ENCODE peak calls at places on chromosome 20, in ten cellular contexts. T, P, V, F, L, I, D, O, W and K are unnamed samples.

GRCh38 chr20:10653593-10654288 is 20.1 kb downstream of the JAG1 start:
- DNase-seq in L (no peak), D (no peak), P (peak), I (no peak), O (peak), V (peak), F (no peak), W (no peak), T (no peak), K (peak)

GRCh38 chr20:58555078-58555765 is 40.0 kb upstream of the APCDD1L start:
- DNase-seq in T (no peak), L (no peak), V (no peak), F (no peak), I (no peak), P (peak), O (peak), W (peak), D (no peak), K (peak)

GRCh38 chr20:57291003-57291402 is 24.6 kb upstream of the BMP7 start:
- DNase-seq in W (no peak), P (no peak), I (no peak), F (no peak), V (no peak), D (no peak), T (no peak), O (no peak), L (no peak), K (no peak)

GRCh38 chr20:2914160-2914559 is 40.9 kb downstream of the PTPRA start:
- DNase-seq in L (no peak), W (no peak), T (no peak), F (no peak), I (no peak), O (no peak), D (no peak), P (no peak), V (no peak), K (no peak)

GRCh38 chr20:18650224-18650623 is 62.4 kb downstream of the DTD1 start:
- DNase-seq in W (no peak), I (no peak), T (no peak), D (no peak), V (no peak), L (no peak), O (no peak), F (no peak), P (no peak), K (no peak)

GRCh38 chr20:39878809-39879208 is 810.2 kb downstream of the MAFB start:
- DNase-seq in I (no peak), V (no peak), P (no peak), O (peak), W (no peak), T (no peak), L (no peak), D (no peak), F (no peak), K (no peak)

GRCh38 chr20:17654649-17655285 is 27.3 kb downstream of the RRBP1 start:
- DNase-seq in D (peak), O (peak), T (no peak), V (peak), W (no peak), L (no peak), F (no peak), P (peak), I (no peak), K (no peak)

GRCh38 chr20:13333036-13333435 is 112.0 kb downstream of the ISM1 start:
- DNase-seq in L (no peak), D (no peak), O (no peak), F (no peak), I (no peak), P (no peak), T (no peak), V (no peak), W (no peak), K (no peak)

GRCh38 chr20:13288357-13288756 is 67.3 kb downstream of the ISM1 start:
- DNase-seq in I (no peak), W (no peak), F (no peak), D (no peak), V (no peak), P (no peak), O (no peak), T (peak), L (no peak), K (no peak)

GRCh38 chr20:10376271-10377075 is 57.5 kb downstream of the MKKS start:
- DNase-seq in I (no peak), P (no peak), F (no peak), W (no peak), V (no peak), L (no peak), O (peak), D (no peak), T (no peak), K (no peak)

GRCh38 chr20:63329331-63330083 is 31.6 kb downstream of the CHRNA4 start:
- DNase-seq in D (no peak), W (no peak), I (no peak), V (no peak), F (no peak), L (no peak), P (no peak), O (no peak), T (peak), K (no peak)

GRCh38 chr20:19073584-19074198 is 138.8 kb upstream of the SLC24A3 start:
- DNase-seq in V (no peak), W (no peak), I (no peak), O (no peak), P (no peak), T (no peak), L (no peak), D (peak), F (no peak), K (no peak)

GRCh38 chr20:34709044-34709835 is 5.1 kb downstream of the TP53INP2 start:
- DNase-seq in W (peak), I (peak), V (peak), D (peak), L (peak), T (peak), P (no peak), O (peak), F (peak), K (no peak)

GRCh38 chr20:5191829-5192569 is 65.2 kb downstream of the CDS2 start:
- DNase-seq in T (no peak), L (peak), P (peak), O (peak), V (peak), D (peak), W (no peak), F (peak), I (peak), K (peak)

GRCh38 chr20:23520185-23520584 is 29.3 kb downstream of the CST8 start:
- DNase-seq in T (no peak), L (no peak), D (no peak), V (no peak), I (no peak), O (no peak), W (no peak), P (no peak), F (no peak), K (no peak)

GRCh38 chr20:17504898-17505663 is 26.1 kb downstream of the BFSP1 start:
- DNase-seq in L (peak), P (no peak), T (peak), F (peak), W (peak), D (peak), V (peak), O (peak), I (peak), K (no peak)

GRCh38 chr20:23587631-23588030 is 18.1 kb downstream of the CST9 start:
- DNase-seq in O (no peak), W (no peak), T (no peak), V (no peak), P (no peak), F (no peak), L (no peak), I (no peak), D (no peak), K (no peak)

GRCh38 chr20:19025430-19026120 is 186.9 kb upstream of the SLC24A3 start:
- DNase-seq in L (no peak), D (no peak), P (no peak), I (no peak), T (no peak), F (no peak), V (no peak), O (no peak), W (no peak), K (no peak)

GRCh38 chr20:63627129-63627699 is 313 bp upstream of the GMEB2 start:
- DNase-seq in O (peak), L (peak), D (peak), P (peak), V (peak), F (no peak), I (peak), W (peak), T (peak), K (peak)

GRCh38 chr20:48926816-48927215 is 5.3 kb downstream of the ARFGEF2 start:
- DNase-seq in T (no peak), P (no peak), O (no peak), D (no peak), V (no peak), L (no peak), W (no peak), F (no peak), I (no peak), K (no peak)

GRCh38 chr20:17510548-17510947 is 20.6 kb downstream of the BFSP1 start:
- DNase-seq in D (no peak), L (no peak), O (no peak), W (peak), F (no peak), V (no peak), T (no peak), P (no peak), I (no peak), K (no peak)

GRCh38 chr20:23967616-23967979 is 21.0 kb downstream of the GGTLC1 start:
- DNase-seq in D (no peak), W (no peak), F (no peak), V (no peak), T (no peak), L (no peak), O (no peak), P (no peak), I (no peak), K (no peak)

GRCh38 chr20:51138576-51138975 is 115.7 kb upstream of the KCNG1 start:
- DNase-seq in O (no peak), T (no peak), P (no peak), W (no peak), F (no peak), D (no peak), I (no peak), L (peak), V (no peak), K (no peak)

GRCh38 chr20:51140671-51141070 is 117.8 kb upstream of the KCNG1 start:
- DNase-seq in L (peak), W (no peak), F (no peak), I (no peak), V (no peak), D (no peak), P (no peak), O (no peak), T (no peak), K (no peak)

GRCh38 chr20:51143652-51144051 is 120.7 kb upstream of the KCNG1 start:
- DNase-seq in V (no peak), I (no peak), F (no peak), P (no peak), O (no peak), D (no peak), W (no peak), L (no peak), T (no peak), K (no peak)

GRCh38 chr20:51144476-51144875 is 121.6 kb upstream of the KCNG1 start:
- DNase-seq in L (no peak), I (no peak), O (no peak), D (no peak), V (no peak), F (no peak), P (no peak), W (no peak), T (no peak), K (no peak)

GRCh38 chr20:51142448-51142847 is 119.5 kb upstream of the KCNG1 start:
- DNase-seq in F (no peak), I (peak), T (no peak), V (no peak), D (no peak), O (no peak), P (no peak), W (no peak), L (peak), K (no peak)
- H3K4me3 ChIP-seq in F (no peak), I (no peak), T (no peak), V (no peak), D (no peak), O (no peak), P (no peak), W (no peak), L (no peak), K (no peak)

DNA sequence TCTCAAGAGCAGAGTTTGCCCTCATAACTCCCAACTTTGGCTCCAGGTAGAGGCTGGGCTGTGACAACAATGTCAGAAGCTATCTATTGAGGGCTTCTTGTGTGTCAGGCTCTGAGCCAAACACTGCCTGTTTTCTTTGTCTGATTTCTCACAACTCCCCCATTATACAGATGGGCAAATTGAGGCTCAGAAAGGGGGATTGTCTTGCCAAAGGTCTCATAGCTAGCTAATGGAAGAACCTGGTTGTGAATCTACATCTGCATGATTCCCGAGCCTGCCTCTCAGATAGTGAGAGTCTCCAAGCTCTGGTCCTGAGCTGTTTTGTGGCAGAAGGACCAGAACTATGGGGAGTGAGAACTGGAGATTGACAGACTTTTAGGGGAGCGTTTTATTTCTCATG is 1.4 kb downstream of the CD40 start:
- DNase-seq in O (no peak), L (no peak), P (no peak), D (no peak), F (no peak), T (no peak), W (no peak), V (no peak), I (no peak), K (no peak)
- H3K4me3 ChIP-seq in O (no peak), L (no peak), P (no peak), D (no peak), F (no peak), T (peak), W (peak), V (no peak), I (no peak), K (no peak)

GRCh38 chr20:1897486-1897885 is 2.3 kb downstream of the SIRPA start:
- DNase-seq in D (no peak), L (peak), V (no peak), O (no peak), T (no peak), F (no peak), W (no peak), P (no peak), I (no peak), K (no peak)
- H3K4me3 ChIP-seq in D (no peak), L (no peak), V (no peak), O (no peak), T (peak), F (no peak), W (no peak), P (no peak), I (no peak), K (no peak)

DNA sequence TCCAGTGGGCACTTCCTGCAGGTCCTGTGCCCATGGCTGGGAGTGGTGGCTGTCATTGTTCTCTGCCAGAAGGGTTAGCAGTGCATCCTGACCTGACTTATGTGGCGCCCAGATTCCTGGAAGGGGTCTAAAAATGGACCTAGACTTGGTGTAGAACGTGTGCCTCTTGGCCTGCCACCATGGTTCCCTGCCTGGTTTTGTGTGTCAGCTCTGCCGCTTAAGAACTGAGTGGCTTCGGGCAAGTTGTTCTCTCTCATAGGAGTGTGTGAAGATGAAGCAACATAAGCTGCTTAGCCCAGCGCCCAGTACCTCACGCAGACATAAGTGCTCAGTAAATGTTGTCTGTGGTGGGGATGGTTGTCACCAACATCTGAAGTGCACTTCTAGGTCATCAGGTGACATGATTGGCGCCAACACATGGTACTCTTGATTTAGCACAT is 52.1 kb downstream of the PTPN1 start:
- DNase-seq in F (no peak), O (no peak), I (no peak), P (no peak), L (no peak), W (no peak), D (no peak), T (no peak), V (no peak), K (no peak)
- H3K4me3 ChIP-seq in F (no peak), O (no peak), I (no peak), P (no peak), L (no peak), W (no peak), D (no peak), T (no peak), V (no peak), K (no peak)

GRCh38 chr20:44746367-44747165 is 901 bp downstream of the KCNK15 start:
- DNase-seq in W (no peak), D (no peak), F (no peak), I (no peak), O (no peak), V (no peak), L (no peak), P (no peak), T (no peak), K (no peak)
- H3K4me3 ChIP-seq in W (peak), D (peak), F (no peak), I (peak), O (peak), V (peak), L (peak), P (peak), T (peak), K (peak)

DNA sequence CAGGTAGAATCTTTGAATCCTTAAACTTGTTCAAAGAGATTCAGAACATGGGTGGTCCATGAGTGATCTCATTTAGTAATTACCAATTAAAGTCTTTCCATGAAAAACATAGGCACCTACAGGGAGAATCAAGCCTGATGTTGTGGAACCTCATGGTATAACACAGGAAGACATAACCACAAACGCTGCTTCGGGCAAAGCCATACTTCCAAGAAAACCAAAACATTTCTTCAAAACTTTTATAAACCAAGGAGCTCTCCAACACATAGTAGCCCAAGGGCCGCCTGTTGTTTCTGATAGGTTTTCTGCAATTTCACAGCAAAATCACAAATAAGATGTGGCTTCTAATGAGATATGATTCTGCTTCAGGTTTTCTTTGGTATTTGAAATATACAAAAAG is 2.5 kb downstream of the CHD6 start:
- DNase-seq in V (no peak), F (no peak), P (no peak), I (no peak), W (no peak), D (no peak), O (no peak), L (no peak), T (no peak), K (no peak)
- H3K4me3 ChIP-seq in V (no peak), F (peak), P (no peak), I (no peak), W (no peak), D (no peak), O (no peak), L (no peak), T (no peak), K (no peak)